ENCODE peak calls at places on chromosomes 7 and 10, in six cellular contexts. J is H1, S is mesenchymal stem cell, R is neuronal stem cell, E is IMR-90, Z is mesendoderm. G is an unnamed sample.

GRCh38 chr7:44881066-44881600 is 4.2 kb downstream of the PURB start:
- DNase-seq in E (no peak), R (no peak), J (no peak), Z (no peak), S (no peak), G (no peak)

GRCh38 chr7:34309116-34309515 is 348.9 kb upstream of the NPSR1 start:
- DNase-seq in Z (no peak), R (no peak), S (no peak), J (no peak), E (no peak), G (no peak)

GRCh38 chr7:73841689-73842247 is 548 bp downstream of the METTL27 start:
- DNase-seq in Z (peak; percentile 64), R (no peak), J (peak; percentile 71), E (no peak), S (no peak), G (peak; percentile 86)

GRCh38 chr7:41385996-41386395 is 316.9 kb downstream of the INHBA start:
- DNase-seq in E (peak; percentile 2), Z (peak; percentile 87), R (no peak), S (no peak), J (no peak), G (peak; percentile 42)

GRCh38 chr7:72092769-72093168 is 319.4 kb downstream of the CALN1 start:
- DNase-seq in Z (no peak), J (no peak), R (no peak), E (no peak), S (no peak), G (no peak)

GRCh38 chr7:22488643-22489462 is 11.1 kb downstream of the STEAP1B start:
- DNase-seq in E (peak; percentile 73), R (peak; percentile 78), J (peak; percentile 87), S (peak; percentile 72), Z (peak; percentile 83), G (peak; percentile 82)

GRCh38 chr10:71736570-71737355 is 17.2 kb upstream of the C10orf105 start:
- DNase-seq in S (no peak), E (no peak), Z (no peak), R (no peak), J (no peak), G (no peak)

GRCh38 chr10:99008106-99008505 is 227.5 kb downstream of the HPSE2 start:
- DNase-seq in Z (no peak), E (no peak), S (no peak), J (no peak), R (no peak), G (no peak)

GRCh38 chr10:33229252-33229943 is 105.1 kb downstream of the NRP1 start:
- DNase-seq in S (no peak), E (no peak), Z (no peak), J (no peak), R (no peak), G (no peak)

GRCh38 chr7:133511242-133511641 is 258.4 kb downstream of the EXOC4 start:
- DNase-seq in Z (no peak), S (no peak), E (no peak), R (no peak), J (no peak), G (no peak)

GRCh38 chr7:41133700-41134099 is 569.2 kb downstream of the INHBA start:
- DNase-seq in E (no peak), J (no peak), S (no peak), Z (no peak), R (no peak), G (no peak)

GRCh38 chr10:271201-271600 is 135.9 kb downstream of the ZMYND11 start:
- DNase-seq in E (peak; percentile 8), R (no peak), J (no peak), Z (no peak), S (no peak), G (no peak)

GRCh38 chr10:97825020-97825739 is 24.5 kb upstream of the GOLGA7B start:
- DNase-seq in Z (no peak), J (no peak), S (no peak), E (no peak), R (no peak), G (no peak)

GRCh38 chr7:28166982-28167715 is 13.4 kb downstream of the JAZF1 start:
- DNase-seq in R (no peak), S (peak; percentile 45), Z (no peak), J (no peak), E (peak; percentile 31), G (no peak)

GRCh38 chr10:110372656-110373055 is 67.9 kb upstream of the SMNDC1 start:
- DNase-seq in R (no peak), S (no peak), Z (no peak), J (no peak), E (no peak), G (no peak)

GRCh38 chr10:9305018-9305655 is 1250.6 kb downstream of the GATA3 start:
- DNase-seq in S (peak; percentile 39), J (no peak), R (peak; percentile 21), E (peak; percentile 19), Z (peak; percentile 31), G (no peak)

GRCh38 chr10:5663692-5664427 is 2.5 kb downstream of the ASB13 start:
- DNase-seq in J (no peak), R (no peak), E (no peak), S (no peak), Z (peak; percentile 45), G (peak; percentile 52)

GRCh38 chr7:79241288-79242055 is 212.0 kb downstream of the MAGI2 start:
- DNase-seq in S (peak; percentile 57), R (no peak), Z (no peak), J (no peak), E (peak; percentile 82), G (no peak)

GRCh38 chr7:143410523-143411004 is 1.9 kb upstream of the EPHA1 start:
- DNase-seq in R (no peak), Z (peak; percentile 27), E (peak; percentile 72), S (no peak), J (no peak), G (peak; percentile 83)

GRCh38 chr7:978416-979091 is 3.2 kb upstream of the COX19 start:
- DNase-seq in R (no peak), E (no peak), J (no peak), S (no peak), Z (no peak), G (no peak)

GRCh38 chr10:103072276-103072675 is 120.8 kb downstream of the NT5C2 start:
- DNase-seq in R (no peak), J (no peak), E (no peak), S (no peak), Z (no peak), G (no peak)

GRCh38 chr7:101085000-101085948 is at the start of gene TRIM56:
- DNase-seq in R (no peak), Z (peak; percentile 91), E (peak; percentile 74), J (peak; percentile 86), S (peak; percentile 89), G (peak; percentile 89)
- H3K18ac ChIP-seq in R (peak within 1 kb of the TSS; percentile 97), Z (peak within 1 kb of the TSS; percentile 61), E (peak within 1 kb of the TSS; percentile 54), J (peak within 1 kb of the TSS; percentile 99), S (peak within 1 kb of the TSS; percentile 98), G (peak within 1 kb of the TSS; percentile 66)

GRCh38 chr10:132563485-132564248 is 26.1 kb downstream of the INPP5A start:
- DNase-seq in E (no peak), R (no peak), J (no peak), S (no peak), Z (peak; percentile 46), G (peak; percentile 52)
- H3K18ac ChIP-seq in E (no peak overlapping the region), R (no peak overlapping the region), J (no peak overlapping the region), S (no peak overlapping the region), Z (no peak overlapping the region), G (no peak overlapping the region)

GRCh38 chr7:151088019-151088855 is 2.0 kb downstream of the AGAP3 start:
- DNase-seq in J (no peak), Z (no peak), E (no peak), S (peak; percentile 49), R (no peak), G (no peak)

GRCh38 chr7:151091003-151091402 is 4.7 kb downstream of the AGAP3 start:
- DNase-seq in J (no peak), Z (no peak), R (no peak), S (no peak), E (no peak), G (no peak)

GRCh38 chr7:151091431-151091830 is 5.2 kb downstream of the AGAP3 start:
- DNase-seq in Z (peak; percentile 70), S (peak; percentile 32), J (peak; percentile 74), R (no peak), E (no peak), G (peak; percentile 71)

GRCh38 chr7:151088856-151089699 is 2.8 kb downstream of the AGAP3 start:
- DNase-seq in J (no peak), E (peak; percentile 76), R (peak; percentile 58), Z (peak; percentile 61), S (peak; percentile 98), G (no peak)

DNA sequence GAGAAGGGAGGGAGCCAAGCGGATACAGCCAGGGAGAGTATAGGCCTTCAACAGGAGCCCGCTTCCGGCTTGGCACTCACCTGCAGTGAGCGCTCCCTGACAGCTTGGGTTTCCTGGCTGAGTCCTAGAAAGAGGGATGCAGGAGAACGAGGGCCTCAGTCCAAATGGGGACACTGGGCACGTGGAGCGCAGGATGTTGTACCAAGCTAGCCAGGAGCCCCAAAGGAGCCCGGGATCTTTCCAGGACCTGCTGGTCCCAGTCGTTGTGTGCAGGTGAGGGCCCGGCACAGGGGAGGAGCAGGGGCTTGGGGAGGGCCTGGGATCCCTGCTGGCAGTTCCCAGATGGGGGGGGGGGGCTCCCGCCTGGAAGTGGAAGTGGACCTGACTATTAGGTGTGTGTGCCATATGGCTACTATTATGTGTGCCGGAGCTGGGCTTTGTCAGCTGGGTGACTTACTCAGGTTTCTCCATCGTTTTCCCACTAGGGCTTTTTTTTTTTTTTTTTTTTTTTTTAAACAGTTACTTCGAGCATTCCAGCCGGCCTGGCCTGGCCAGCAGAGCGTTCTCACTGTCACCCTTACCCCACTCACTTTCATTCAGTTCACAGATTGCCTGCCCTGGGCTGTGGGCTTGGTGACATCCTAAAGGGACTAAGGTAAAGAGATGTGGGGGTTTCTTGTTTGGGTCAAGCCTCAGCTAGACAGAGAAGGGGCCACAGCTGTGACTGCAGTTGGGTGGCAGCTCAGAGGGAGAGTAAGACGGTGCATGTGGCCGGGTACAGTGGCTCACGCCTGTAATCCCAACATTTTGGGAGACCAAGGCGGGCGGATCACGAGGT is 3.8 kb downstream of the AGAP3 start:
- DNase-seq in E (no peak), J (no peak), R (no peak), Z (no peak), S (peak; percentile 60), G (no peak)
- H3K18ac ChIP-seq in E (no peak overlapping the region), J (no peak overlapping the region), R (peak overlapping the region; percentile 84), Z (no peak overlapping the region), S (peak overlapping the region; percentile 85), G (no peak overlapping the region)

DNA sequence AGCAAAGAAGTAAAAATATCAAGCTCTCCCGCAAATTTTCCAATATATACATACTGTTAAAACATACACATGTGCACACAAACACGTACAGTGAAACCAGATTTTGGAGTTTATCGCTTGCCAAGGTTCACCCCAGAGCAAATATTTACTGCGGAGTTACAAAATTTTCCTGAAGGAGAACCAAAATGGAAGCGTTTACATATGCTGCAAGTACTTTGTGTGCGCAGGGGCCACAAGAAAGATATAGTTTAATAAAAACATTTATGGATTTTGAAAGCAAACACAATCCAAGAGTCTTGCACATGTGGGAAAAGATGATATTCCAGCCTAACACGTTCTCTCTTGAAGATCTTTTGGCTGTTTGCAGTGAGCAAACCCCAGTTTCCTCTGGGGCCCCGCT is 301.3 kb upstream of the NFE2L3 start:
- DNase-seq in Z (no peak), R (no peak), S (no peak), E (no peak), J (no peak), G (no peak)
- H3K18ac ChIP-seq in Z (no peak overlapping the region), R (peak overlapping the region; percentile 66), S (no peak overlapping the region), E (no peak overlapping the region), J (no peak overlapping the region), G (no peak overlapping the region)

G was measured in H9.